ENCODE peak calls at places on chromosomes 12 and 14, in five cellular contexts. R, W, D, C and L are unnamed samples. For H3K4me1, the result is how much of the 10 kb centered on the place peaks cover.

GRCh38 chr14:104360522-104360921 is 219.0 kb upstream of the C14orf180 start:
- DNase-seq in R (no peak), W (no peak), D (no peak), C (no peak), L (no peak)

GRCh38 chr12:80756875-80757274 is 40.2 kb downstream of the MYF5 start:
- DNase-seq in R (no peak), W (no peak), D (no peak), C (no peak), L (no peak)

GRCh38 chr12:93982847-93983315 is 165.5 kb upstream of the PLXNC1 start:
- DNase-seq in R (no peak), W (no peak), D (no peak), C (no peak), L (no peak)

GRCh38 chr12:85562765-85563164 is 273.4 kb downstream of the RASSF9 start:
- DNase-seq in R (no peak), W (no peak), D (no peak), C (no peak), L (no peak)

GRCh38 chr12:75842119-75842518 is 189.5 kb downstream of the PHLDA1 start:
- DNase-seq in R (no peak), W (no peak), D (no peak), C (no peak), L (no peak)

GRCh38 chr12:5840900-5841299 is 104.2 kb downstream of the ANO2 start:
- DNase-seq in R (no peak), W (no peak), D (no peak), C (no peak), L (no peak)

GRCh38 chr14:26255213-26255612 is 342.6 kb downstream of the NOVA1 start:
- DNase-seq in R (no peak), W (peak), D (no peak), C (peak), L (no peak)

GRCh38 chr12:19529933-19530630 is 90.8 kb downstream of the AEBP2 start:
- DNase-seq in R (no peak), W (no peak), D (no peak), C (no peak), L (no peak)

GRCh38 chr12:112842441-112842840 is 50.9 kb downstream of the RPH3A start:
- DNase-seq in R (no peak), W (no peak), D (no peak), C (no peak), L (no peak)

GRCh38 chr12:76057316-76057715 is 25.7 kb upstream of the PHLDA1 start:
- DNase-seq in R (no peak), W (no peak), D (no peak), C (no peak), L (no peak)

GRCh38 chr12:1590083-1590979 is 4.0 kb downstream of the FBXL14 start:
- DNase-seq in R (no peak), W (no peak), D (peak), C (peak), L (no peak)

GRCh38 chr12:49188916-49189367 is at the start of gene TUBA1A:
- DNase-seq in R (peak), W (peak), D (peak), C (peak), L (peak)

GRCh38 chr14:92607702-92608429 is 94.3 kb downstream of the RIN3 start:
- DNase-seq in R (no peak), W (no peak), D (no peak), C (no peak), L (no peak)

GRCh38 chr12:74983917-74984316 is 225.7 kb downstream of the KCNC2 start:
- DNase-seq in R (no peak), W (no peak), D (no peak), C (no peak), L (no peak)

GRCh38 chr12:29710104-29710503 is 73.6 kb downstream of the TMTC1 start:
- DNase-seq in R (no peak), W (peak), D (no peak), C (peak), L (no peak)

GRCh38 chr12:38484821-38485220 is 168.2 kb downstream of the ALG10B start:
- DNase-seq in R (no peak), W (no peak), D (no peak), C (no peak), L (no peak)

GRCh38 chr14:29217813-29218450 is 451.3 kb downstream of the FOXG1 start:
- DNase-seq in R (no peak), W (no peak), D (no peak), C (no peak), L (no peak)

GRCh38 chr12:121827351-121828099 is 23.7 kb downstream of the SETD1B start:
- DNase-seq in R (no peak), W (no peak), D (no peak), C (no peak), L (no peak)

GRCh38 chr12:94973202-94973601 is 30.3 kb downstream of the NDUFA12 start:
- DNase-seq in R (no peak), W (no peak), D (no peak), C (peak), L (no peak)

GRCh38 chr12:40168001-40168400 is 56.8 kb upstream of the LRRK2 start:
- DNase-seq in R (no peak), W (no peak), D (no peak), C (no peak), L (no peak)

GRCh38 chr14:88879016-88879415 is 54.6 kb downstream of the TTC8 start:
- DNase-seq in R (no peak), W (no peak), D (no peak), C (no peak), L (no peak)

GRCh38 chr14:105855246-105855892 is 329.0 kb downstream of the TMEM121 start:
- DNase-seq in R (peak), W (no peak), D (no peak), C (no peak), L (no peak)

GRCh38 chr14:99271951-99272668 is at the start of gene BCL11B:
- DNase-seq in R (peak), W (peak), D (peak), C (peak), L (peak)

GRCh38 chr12:26461799-26462198 is 266.4 kb downstream of the SSPN start:
- DNase-seq in R (no peak), W (no peak), D (no peak), C (no peak), L (no peak)

GRCh38 chr12:120357104-120357503 is 11.9 kb downstream of the MSI1 start:
- DNase-seq in R (no peak), W (no peak), D (no peak), C (no peak), L (no peak)
- H3K4me1 ChIP-seq in R (under half), W (under half), D (under half), C (under half), L (under half)

GRCh38 chr14:22877000-22877501 is 5.5 kb downstream of the LRP10 start:
- DNase-seq in R (no peak), W (no peak), D (no peak), C (no peak), L (no peak)

GRCh38 chr14:22882064-22882463 is 958 bp upstream of the REM2 start:
- DNase-seq in R (no peak), W (no peak), D (no peak), C (no peak), L (no peak)

GRCh38 chr14:22875748-22876319 is 4.3 kb downstream of the LRP10 start:
- DNase-seq in R (no peak), W (no peak), D (no peak), C (no peak), L (no peak)

GRCh38 chr14:22875003-22875747 is 3.6 kb downstream of the LRP10 start:
- DNase-seq in R (no peak), W (no peak), D (no peak), C (no peak), L (no peak)

GRCh38 chr14:22878271-22879246 is 4.5 kb upstream of the REM2 start:
- DNase-seq in R (no peak), W (no peak), D (no peak), C (no peak), L (no peak)
- TF ChIP-seq CTCF in R (no peak), W (no peak), D (no peak), C (no peak), L (no peak)

GRCh38 chr12:56120158-56120846 is 2.2 kb downstream of the ZC3H10 start:
- DNase-seq in R (no peak), W (no peak), D (no peak), C (no peak), L (no peak)
- H3K4me3 ChIP-seq in R (no peak), W (no peak), D (no peak), C (no peak), L (no peak)

GRCh38 chr12:101859664-101860607 is 17.4 kb upstream of the DRAM1 start:
- DNase-seq in R (no peak), W (no peak), D (no peak), C (no peak), L (no peak)
- H3K4me1 ChIP-seq in R (under half), W (under half), D (under half), C (under half), L (under half)

GRCh38 chr12:83758889-83759631 is 1072.4 kb downstream of the TMTC2 start:
- DNase-seq in R (no peak), W (peak), D (no peak), C (no peak), L (no peak)

GRCh38 chr12:83767723-83768122 is 1081.0 kb downstream of the TMTC2 start:
- DNase-seq in R (no peak), W (no peak), D (no peak), C (no peak), L (no peak)

GRCh38 chr12:83759906-83760305 is 1073.2 kb downstream of the TMTC2 start:
- DNase-seq in R (no peak), W (no peak), D (no peak), C (no peak), L (no peak)

DNA sequence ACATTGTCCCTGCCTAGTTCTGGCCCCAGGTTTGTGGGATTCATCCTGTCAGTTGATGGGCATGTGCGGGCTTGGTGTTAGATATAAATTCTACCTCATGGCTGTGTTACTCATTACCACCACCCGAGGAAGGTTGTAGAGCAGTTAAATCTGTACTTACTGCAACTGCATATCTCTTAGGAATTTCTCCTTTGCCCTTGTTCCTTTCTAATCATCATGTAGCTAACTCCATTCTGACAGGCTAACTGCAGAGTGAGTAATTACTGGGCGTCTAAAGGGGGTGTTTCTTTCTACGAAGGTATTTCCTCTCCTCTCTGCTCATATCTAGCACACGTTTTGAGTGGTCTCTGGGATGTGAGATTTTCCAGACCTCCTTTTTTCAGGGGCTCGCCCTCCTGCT is 1076.7 kb downstream of the TMTC2 start:
- DNase-seq in R (no peak), W (no peak), D (no peak), C (peak), L (no peak)
- TF ChIP-seq CTCF in R (no peak), W (no peak), D (no peak), C (no peak), L (no peak)

DNA sequence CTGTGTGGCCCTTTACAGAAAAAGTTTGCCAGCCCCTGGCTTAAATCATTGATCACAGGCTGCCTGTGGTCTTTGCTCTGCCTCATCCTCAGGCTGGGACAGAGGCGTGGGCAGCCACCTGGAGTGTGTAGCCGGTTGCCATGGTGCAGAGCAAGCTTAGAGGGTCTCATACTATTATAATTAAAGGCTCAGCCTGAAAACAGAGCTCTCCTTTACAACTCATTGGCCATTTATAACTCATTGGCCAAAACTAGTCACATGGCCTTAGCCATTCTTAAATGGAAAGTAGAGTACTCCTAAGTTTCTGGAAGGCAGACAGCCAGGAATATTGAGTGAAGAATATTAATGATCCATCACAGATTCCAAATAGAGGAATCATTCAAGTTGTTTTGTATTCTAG is 3.0 kb downstream of the HSP90B1 start:
- DNase-seq in R (no peak), W (peak), D (no peak), C (no peak), L (no peak)
- H3K4me3 ChIP-seq in R (peak), W (peak), D (peak), C (no peak), L (no peak)

DNA sequence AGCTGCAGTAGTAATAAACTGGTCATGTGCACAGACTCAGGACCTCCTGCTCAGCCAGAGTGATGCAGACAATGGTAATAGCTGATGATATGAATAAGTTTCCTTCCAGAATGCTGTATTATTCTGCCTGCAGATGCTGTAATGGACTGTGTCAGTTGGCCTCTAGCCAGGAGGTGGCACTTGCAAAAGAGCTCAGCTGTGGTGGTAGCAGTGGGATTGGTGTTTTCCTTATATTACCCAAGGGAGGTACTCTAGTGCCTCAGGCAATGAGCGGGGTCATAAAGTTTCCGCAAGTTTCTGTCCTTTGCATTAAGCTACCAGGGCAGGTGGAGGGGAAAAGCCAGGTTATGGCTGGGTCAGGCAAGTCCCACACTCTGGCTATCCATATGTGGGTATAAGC is 14.0 kb upstream of the MUCL1 start:
- DNase-seq in R (no peak), W (peak), D (no peak), C (no peak), L (no peak)
- H3K4me1 ChIP-seq in R (under half), W (under half), D (under half), C (under half), L (under half)

DNA sequence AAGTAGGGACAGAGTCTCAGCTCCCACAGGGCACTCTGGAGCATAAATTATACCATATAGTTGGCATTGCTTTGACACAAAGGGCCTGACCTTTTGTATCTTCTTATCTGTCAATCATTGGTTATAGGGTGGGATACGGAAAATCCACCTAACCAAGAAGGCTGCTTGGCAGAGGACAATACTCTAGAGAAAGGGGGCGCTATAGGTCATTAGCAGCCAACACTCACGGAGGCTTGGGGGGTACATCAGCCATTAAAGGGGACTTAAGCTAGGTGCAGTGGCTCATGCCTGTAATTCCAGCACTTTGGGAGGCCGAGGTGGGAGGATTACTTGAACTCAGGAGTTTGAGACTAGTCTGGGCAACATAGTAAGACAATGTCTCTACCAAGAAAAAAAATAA is 22.9 kb downstream of the SPTSSA start:
- DNase-seq in R (no peak), W (no peak), D (no peak), C (no peak), L (no peak)
- TF ChIP-seq CTCF in R (no peak), W (peak), D (no peak), C (peak), L (no peak)

GRCh38 chr12:64077922-64078321 is 144.2 kb downstream of the KICS2 start:
- DNase-seq in R (no peak), W (peak), D (no peak), C (no peak), L (no peak)
- H3K4me3 ChIP-seq in R (no peak), W (no peak), D (no peak), C (no peak), L (no peak)